ENCODE peak calls at places on chromosomes 13 and 19, in nine cellular contexts. T is mucosa of gallbladder; F is Right ventricle myocardium superior; R is hepatic stellate cell; D is effector memory CD4-positive, alpha-beta T cell; E is NCI-H187; X is HuH-7; I is nephron progenitor cell; K is stimulated activated CD8-positive, alpha-beta memory T cell treated with anti-CD3 and anti-CD28 coated beads, Interleukin-15, amount 100 ng/mL, for 1 hour. Z is an unnamed sample.
A peak's percentile ranks its signal among the peaks of the same experiment; 100 is the strongest.

GRCh38 chr13:109795021-109795420 is 8.6 kb upstream of the IRS2 start:
- DNase-seq in T (no peak), F (no peak), R (no peak), D (no peak), E (no peak), X (no peak), I (no peak), K (no peak), Z (no peak)

GRCh38 chr19:48964205-48965032 is 690 bp upstream of the FTL start:
- DNase-seq in T (no peak), F (no peak), R (no peak), D (no peak), E (no peak), X (peak; percentile 59), I (no peak), K (no peak), Z (no peak)

GRCh38 chr13:96214804-96215445 is 125.0 kb downstream of the HS6ST3 start:
- DNase-seq in T (no peak), F (no peak), R (no peak), D (no peak), E (no peak), X (no peak), I (no peak), K (no peak), Z (no peak)

GRCh38 chr13:38045278-38046048 is 175.9 kb upstream of the TRPC4 start:
- DNase-seq in T (no peak), F (no peak), R (no peak), D (no peak), E (no peak), X (no peak), I (no peak), K (no peak), Z (no peak)

GRCh38 chr19:21580818-21581217 is 75.4 kb downstream of the ZNF429 start:
- DNase-seq in T (no peak), F (no peak), R (no peak), D (no peak), E (no peak), X (no peak), I (no peak), K (no peak), Z (no peak)

GRCh38 chr19:16115309-16116039 is 3.8 kb downstream of the RAB8A start:
- DNase-seq in T (no peak), F (no peak), R (no peak), D (no peak), E (no peak), X (no peak), I (no peak), K (no peak), Z (no peak)

GRCh38 chr13:105334211-105334610 is 1201.3 kb downstream of the EFNB2 start:
- DNase-seq in T (no peak), F (no peak), R (peak; percentile 14), D (no peak), E (no peak), X (no peak), I (no peak), K (no peak), Z (no peak)

GRCh38 chr19:36489920-36490415 is 607 bp upstream of the ZNF566 start:
- DNase-seq in T (peak; percentile 83), F (peak; percentile 89), R (peak; percentile 94), D (peak; percentile 46), E (no peak), X (peak; percentile 86), I (peak; percentile 71), K (peak; percentile 37), Z (peak; percentile 74)

GRCh38 chr19:10118960-10119359 is 739 bp downstream of the EIF3G start:
- DNase-seq in T (no peak), F (no peak), R (no peak), D (no peak), E (no peak), X (no peak), I (no peak), K (no peak), Z (no peak)

GRCh38 chr19:13208964-13209796 is 59.0 kb downstream of the IER2 start:
- DNase-seq in T (no peak), F (no peak), R (peak; percentile 34), D (no peak), E (no peak), X (no peak), I (peak; percentile 34), K (no peak), Z (peak; percentile 33)

GRCh38 chr13:25860862-25861261 is 191.0 kb downstream of the SHISA2 start:
- DNase-seq in T (no peak), F (no peak), R (no peak), D (no peak), E (no peak), X (no peak), I (no peak), K (no peak), Z (no peak)

GRCh38 chr13:33183431-33184130 is 102.0 kb downstream of the STARD13 start:
- DNase-seq in T (no peak), F (no peak), R (no peak), D (no peak), E (no peak), X (no peak), I (no peak), K (no peak), Z (no peak)

GRCh38 chr19:18304496-18305312 is 18.2 kb downstream of the LSM4 start:
- DNase-seq in T (peak; percentile 79), F (peak; percentile 93), R (peak; percentile 97), D (peak; percentile 72), E (no peak), X (no peak), I (peak; percentile 62), K (peak; percentile 64), Z (peak; percentile 76)

GRCh38 chr19:11496391-11497163 is 9.1 kb downstream of the ZNF653 start:
- DNase-seq in T (peak; percentile 29), F (peak; percentile 74), R (peak; percentile 86), D (peak; percentile 32), E (no peak), X (peak; percentile 76), I (peak; percentile 77), K (peak; percentile 44), Z (peak; percentile 63)

GRCh38 chr19:5621945-5622464 is 571 bp downstream of the SAFB2 start:
- DNase-seq in T (no peak), F (peak; percentile 47), R (no peak), D (no peak), E (no peak), X (no peak), I (peak; percentile 27), K (no peak), Z (no peak)

GRCh38 chr13:113670541-113670940 is 3.5 kb downstream of the GRK1 start:
- DNase-seq in T (no peak), F (peak; percentile 15), R (no peak), D (no peak), E (no peak), X (no peak), I (no peak), K (no peak), Z (no peak)

GRCh38 chr19:2462635-2463421 is 6.1 kb upstream of the LMNB2 start:
- DNase-seq in T (peak; percentile 87), F (peak; percentile 93), R (peak; percentile 92), D (no peak), E (peak; percentile 86), X (peak; percentile 39), I (peak; percentile 79), K (no peak), Z (no peak)

GRCh38 chr19:4579389-4579788 is 19.9 kb upstream of the SEMA6B start:
- DNase-seq in T (no peak), F (no peak), R (no peak), D (no peak), E (no peak), X (no peak), I (no peak), K (no peak), Z (no peak)

GRCh38 chr13:104961246-104961645 is 1574.2 kb downstream of the EFNB2 start:
- DNase-seq in T (no peak), F (no peak), R (no peak), D (no peak), E (no peak), X (no peak), I (no peak), K (no peak), Z (no peak)

GRCh38 chr19:42129399-42130253 is 2.6 kb downstream of the POU2F2 start:
- DNase-seq in T (no peak), F (peak; percentile 72), R (no peak), D (no peak), E (no peak), X (no peak), I (no peak), K (no peak), Z (peak; percentile 70)

GRCh38 chr13:110455941-110456340 is 105.6 kb downstream of the RAB20 start:
- DNase-seq in T (peak; percentile 82), F (peak; percentile 80), R (peak; percentile 75), D (peak; percentile 4), E (peak; percentile 54), X (peak; percentile 90), I (peak; percentile 75), K (peak; percentile 20), Z (peak; percentile 68)

GRCh38 chr13:106373989-106374572 is 161.4 kb downstream of the EFNB2 start:
- DNase-seq in T (no peak), F (no peak), R (no peak), D (no peak), E (no peak), X (no peak), I (no peak), K (no peak), Z (no peak)

GRCh38 chr13:90690458-90691063 is 656.9 kb upstream of the MIR17HG start:
- DNase-seq in T (no peak), F (no peak), R (no peak), D (no peak), E (no peak), X (no peak), I (no peak), K (no peak), Z (no peak)

GRCh38 chr13:23321534-23322241 is 111.8 kb downstream of the SACS start:
- DNase-seq in T (peak; percentile 16), F (peak; percentile 56), R (peak; percentile 78), D (no peak), E (no peak), X (no peak), I (no peak), K (no peak), Z (no peak)

GRCh38 chr19:3136684-3137055 is 837 bp downstream of the GNA15 start:
- DNase-seq in T (no peak), F (no peak), R (no peak), D (no peak), E (no peak), X (no peak), I (no peak), K (no peak), Z (no peak)

GRCh38 chr13:25732146-25732865 is 319.5 kb downstream of the SHISA2 start:
- DNase-seq in T (no peak), F (no peak), R (no peak), D (no peak), E (no peak), X (no peak), I (no peak), K (no peak), Z (no peak)

GRCh38 chr13:33119022-33119735 is 103.0 kb downstream of the KL start:
- DNase-seq in T (no peak), F (no peak), R (no peak), D (no peak), E (no peak), X (no peak), I (no peak), K (no peak), Z (no peak)

GRCh38 chr19:19826875-19827274 is 5.3 kb upstream of the ZNF506 start:
- DNase-seq in T (no peak), F (no peak), R (no peak), D (no peak), E (no peak), X (no peak), I (no peak), K (no peak), Z (no peak)

GRCh38 chr13:110067355-110068175 is 239.4 kb downstream of the COL4A1 start:
- DNase-seq in T (no peak), F (no peak), R (no peak), D (no peak), E (no peak), X (no peak), I (no peak), K (no peak), Z (no peak)

GRCh38 chr13:32234914-32235313 is 80.2 kb downstream of the ZAR1L start:
- DNase-seq in T (no peak), F (no peak), R (no peak), D (no peak), E (no peak), X (no peak), I (no peak), K (no peak), Z (no peak)

Z was measured in memory B cell.